ENCODE peak calls at places on chromosomes 7 and 10, in five cellular contexts. L is suprapubic skin, C is AG10803, M is astrocyte, Z is BJ. B is an unnamed sample.

GRCh38 chr7:101255841-101256240 is 11.0 kb upstream of the FIS1 start:
- DNase-seq in Z (no peak), M (no peak), L (no peak), C (no peak), B (no peak)

GRCh38 chr7:2553831-2554581 is 1.3 kb downstream of the BRAT1 start:
- DNase-seq in M (no peak), Z (no peak), L (no peak), C (no peak), B (no peak)

GRCh38 chr7:155918720-155919399 is 106.6 kb upstream of the SHH start:
- DNase-seq in Z (no peak), L (no peak), C (no peak), M (peak), B (peak)

GRCh38 chr10:70761031-70761601 is 24.1 kb downstream of the TBATA start:
- DNase-seq in C (peak), Z (no peak), L (no peak), M (no peak), B (no peak)

GRCh38 chr7:98202367-98203195 is 8.7 kb upstream of the BHLHA15 start:
- DNase-seq in Z (no peak), L (peak), M (no peak), C (no peak), B (no peak)

GRCh38 chr7:92527300-92528187 is 776 bp downstream of the PEX1 start:
- DNase-seq in M (peak), Z (peak), C (peak), L (no peak), B (peak)

GRCh38 chr7:157464111-157464970 is 127.5 kb downstream of the DNAJB6 start:
- DNase-seq in Z (no peak), C (no peak), M (no peak), L (peak), B (no peak)

GRCh38 chr10:81101062-81101461 is 563.4 kb downstream of the SH2D4B start:
- DNase-seq in M (no peak), L (no peak), Z (no peak), C (no peak), B (no peak)

GRCh38 chr7:116185956-116186355 is 24.4 kb upstream of the TES start:
- DNase-seq in Z (no peak), C (no peak), L (no peak), M (no peak), B (peak)

GRCh38 chr10:52741851-52742250 is 30.7 kb downstream of the MBL2 start:
- DNase-seq in M (no peak), L (no peak), Z (no peak), C (no peak), B (no peak)

GRCh38 chr10:52357986-52358385 is 43.9 kb downstream of the DKK1 start:
- DNase-seq in Z (no peak), L (no peak), C (no peak), M (peak), B (no peak)

GRCh38 chr10:49512121-49512809 is 26.7 kb downstream of the ERCC6 start:
- DNase-seq in M (peak), L (no peak), C (peak), Z (no peak), B (peak)

GRCh38 chr10:109973430-109973829 is 34.4 kb upstream of the ADD3 start:
- DNase-seq in Z (no peak), C (no peak), M (no peak), L (no peak), B (no peak)
- TF ChIP-seq CTCF in Z (no peak), C (no peak), M (no peak), L (no peak), B (no peak)

GRCh38 chr10:11885437-11886137 is 62.4 kb downstream of the PROSER2 start:
- DNase-seq in M (no peak), C (no peak), L (no peak), Z (no peak), B (no peak)
- H3K4me3 ChIP-seq in M (no peak), C (no peak), L (no peak), Z (no peak), B (no peak)

DNA sequence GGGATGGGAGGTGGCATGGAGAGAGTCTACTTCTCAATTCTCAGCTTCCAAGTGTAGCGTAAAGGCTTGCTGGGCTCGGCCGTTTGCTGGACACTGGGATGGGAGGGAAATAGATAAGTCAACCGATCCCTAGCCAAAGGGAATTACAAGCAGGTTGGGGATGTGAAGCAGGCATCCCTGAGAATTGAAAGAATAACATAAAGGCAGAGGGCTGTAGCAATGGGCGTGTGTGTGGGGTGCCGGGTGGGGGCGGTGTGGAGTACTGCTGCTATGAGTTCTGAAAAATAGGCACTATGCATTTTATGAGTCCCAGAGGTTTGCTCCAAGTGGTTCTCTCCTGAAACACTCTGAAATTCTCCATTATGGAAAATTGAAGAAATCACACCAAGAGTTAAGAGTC is 65.3 kb downstream of the ADRA2A start:
- DNase-seq in Z (no peak), C (no peak), M (no peak), L (no peak), B (no peak)
- TF ChIP-seq CTCF in Z (no peak), C (no peak), M (no peak), L (no peak), B (no peak)

GRCh38 chr7:79455173-79455790 is 1.8 kb upstream of the MAGI2 start:
- DNase-seq in L (no peak), M (no peak), C (no peak), Z (no peak), B (no peak)
- H3K4me3 ChIP-seq in L (peak), M (no peak), C (peak), Z (peak), B (peak)

GRCh38 chr7:82821037-82821436 is 341.6 kb downstream of the PCLO start:
- DNase-seq in Z (no peak), L (no peak), C (no peak), M (no peak), B (no peak)

GRCh38 chr7:82818091-82818620 is 344.5 kb downstream of the PCLO start:
- DNase-seq in Z (no peak), L (no peak), M (no peak), C (no peak), B (no peak)

GRCh38 chr7:82810558-82811259 is 352.0 kb downstream of the PCLO start:
- DNase-seq in L (no peak), Z (peak), C (peak), M (peak), B (peak)

GRCh38 chr7:82816272-82816671 is 346.4 kb downstream of the PCLO start:
- DNase-seq in C (no peak), L (no peak), M (no peak), Z (no peak), B (no peak)
- TF ChIP-seq CTCF in C (no peak), L (no peak), M (no peak), Z (no peak), B (peak)

GRCh38 chr7:77238703-77239136 is 39.1 kb upstream of the FGL2 start:
- DNase-seq in Z (no peak), M (no peak), L (no peak), C (peak), B (no peak)
- H3K4me3 ChIP-seq in Z (no peak), M (no peak), L (no peak), C (no peak), B (no peak)

GRCh38 chr7:107048783-107049418 is 4.4 kb downstream of the PRKAR2B start:
- DNase-seq in M (no peak), Z (no peak), C (peak), L (no peak), B (no peak)

GRCh38 chr7:107047902-107048782 is 3.6 kb downstream of the PRKAR2B start:
- DNase-seq in L (no peak), M (peak), Z (no peak), C (peak), B (no peak)

GRCh38 chr7:107049480-107049879 is 5.0 kb downstream of the PRKAR2B start:
- DNase-seq in M (no peak), C (no peak), Z (no peak), L (no peak), B (no peak)

GRCh38 chr7:107049971-107050532 is 5.5 kb downstream of the PRKAR2B start:
- DNase-seq in L (no peak), C (no peak), Z (no peak), M (no peak), B (no peak)

DNA sequence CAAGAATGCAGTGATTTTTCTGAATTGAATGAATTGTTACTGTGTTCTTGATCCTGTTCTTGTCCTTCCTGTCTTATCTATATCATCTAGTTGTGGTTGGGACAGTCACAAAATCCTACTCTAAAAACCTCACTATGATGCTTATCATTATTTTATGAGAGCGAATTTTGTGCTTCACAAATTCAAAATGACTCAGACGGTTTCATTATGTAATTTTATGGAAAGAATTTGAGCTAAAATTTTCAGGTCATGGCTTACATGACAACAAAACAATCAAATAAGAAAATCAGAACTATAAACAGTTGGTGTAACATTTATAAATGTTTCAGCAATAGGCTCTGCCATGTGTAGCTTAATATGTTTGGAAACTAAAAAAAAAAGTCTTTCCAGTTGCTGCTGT is 6.9 kb downstream of the PRKAR2B start:
- DNase-seq in M (no peak), C (peak), L (no peak), Z (peak), B (no peak)
- TF ChIP-seq CTCF in M (no peak), C (no peak), L (no peak), Z (no peak), B (no peak)

GRCh38 chr7:150516956-150517355 is 2.3 kb downstream of the GIMAP7 start:
- DNase-seq in M (no peak), L (no peak), Z (no peak), C (no peak), B (no peak)

GRCh38 chr7:150513758-150514157 is 914 bp upstream of the GIMAP7 start:
- DNase-seq in L (no peak), M (no peak), C (no peak), Z (no peak), B (no peak)

GRCh38 chr7:150515752-150516151 is 1.1 kb downstream of the GIMAP7 start:
- DNase-seq in L (no peak), M (no peak), C (no peak), Z (no peak), B (no peak)

GRCh38 chr7:150514748-150515222 is at the start of gene GIMAP7:
- DNase-seq in L (no peak), M (no peak), Z (no peak), C (no peak), B (no peak)

GRCh38 chr7:150515248-150515647 is 576 bp downstream of the GIMAP7 start:
- DNase-seq in C (no peak), M (no peak), L (no peak), Z (no peak), B (no peak)
- H3K4me3 ChIP-seq in C (no peak), M (no peak), L (peak), Z (no peak), B (no peak)

GRCh38 chr10:23439452-23439919 is 611 bp downstream of the OTUD1 start:
- DNase-seq in L (no peak), M (no peak), Z (no peak), C (peak), B (no peak)
- TF ChIP-seq CTCF in L (no peak), M (no peak), Z (no peak), C (no peak), B (no peak)